ENCODE peak calls at places on chromosomes 5 and 9, in seven cellular contexts. Z, P, N, Q, R, M and B are unnamed samples.

GRCh38 chr5:33890147-33890546 is 1.6 kb downstream of the ADAMTS12 start:
- DNase-seq in Z (no peak), P (no peak), N (peak; percentile 25), Q (peak; percentile 22), R (no peak), M (peak; percentile 56), B (no peak)

GRCh38 chr5:143314664-143315063 is 88.8 kb downstream of the NR3C1 start:
- DNase-seq in Z (no peak), P (no peak), N (peak; percentile 15), Q (no peak), R (peak; percentile 49), M (peak; percentile 81), B (no peak)

GRCh38 chr5:98839469-98840383 is 66.3 kb downstream of the RGMB start:
- DNase-seq in Z (no peak), P (no peak), N (no peak), Q (no peak), R (no peak), M (no peak), B (no peak)

GRCh38 chr9:21434202-21435014 is 5.8 kb upstream of the IFNA1 start:
- DNase-seq in Z (peak; percentile 14), P (peak; percentile 6), N (peak; percentile 7), Q (peak; percentile 74), R (peak; percentile 20), M (peak; percentile 83), B (peak; percentile 40)

GRCh38 chr5:63687854-63688253 is 274.4 kb downstream of the HTR1A start:
- DNase-seq in Z (no peak), P (no peak), N (no peak), Q (peak; percentile 24), R (no peak), M (no peak), B (no peak)

GRCh38 chr9:131411719-131412681 is 18.1 kb downstream of the PRRC2B start:
- DNase-seq in Z (no peak), P (no peak), N (no peak), Q (no peak), R (no peak), M (peak; percentile 33), B (no peak)

GRCh38 chr5:100823812-100824211 is 79.3 kb downstream of the ST8SIA4 start:
- DNase-seq in Z (no peak), P (no peak), N (no peak), Q (no peak), R (no peak), M (no peak), B (no peak)

GRCh38 chr9:22160235-22160634 is 151.1 kb upstream of the CDKN2B start:
- DNase-seq in Z (no peak), P (no peak), N (no peak), Q (no peak), R (no peak), M (no peak), B (no peak)

GRCh38 chr9:76817489-76817888 is 53.3 kb downstream of the PCA3 start:
- DNase-seq in Z (no peak), P (no peak), N (no peak), Q (no peak), R (peak; percentile 56), M (peak; percentile 59), B (no peak)

GRCh38 chr9:91655215-91655614 is 231.6 kb upstream of the NFIL3 start:
- DNase-seq in Z (no peak), P (no peak), N (no peak), Q (no peak), R (no peak), M (no peak), B (no peak)

GRCh38 chr9:16138561-16138960 is 585.7 kb downstream of the CCDC171 start:
- DNase-seq in Z (no peak), P (no peak), N (no peak), Q (no peak), R (no peak), M (no peak), B (no peak)

GRCh38 chr5:151781201-151781600 is 9.4 kb downstream of the G3BP1 start:
- DNase-seq in Z (no peak), P (no peak), N (no peak), Q (no peak), R (no peak), M (no peak), B (no peak)

GRCh38 chr5:32232441-32233219 is 58.5 kb upstream of the GOLPH3 start:
- DNase-seq in Z (peak; percentile 62), P (peak; percentile 42), N (peak; percentile 86), Q (peak; percentile 79), R (no peak), M (peak; percentile 89), B (peak; percentile 66)

GRCh38 chr5:27797220-27797619 is 758.8 kb upstream of the CDH9 start:
- DNase-seq in Z (no peak), P (no peak), N (no peak), Q (no peak), R (no peak), M (no peak), B (no peak)

GRCh38 chr9:36436909-36437308 is 36.8 kb upstream of the RNF38 start:
- DNase-seq in Z (no peak), P (no peak), N (no peak), Q (no peak), R (no peak), M (no peak), B (no peak)

GRCh38 chr5:127987354-127988148 is 96.0 kb upstream of the SLC12A2 start:
- DNase-seq in Z (no peak), P (no peak), N (no peak), Q (no peak), R (no peak), M (peak; percentile 45), B (no peak)

GRCh38 chr5:132195727-132196126 is 31.9 kb downstream of the P4HA2 start:
- DNase-seq in Z (no peak), P (no peak), N (no peak), Q (no peak), R (no peak), M (no peak), B (no peak)

GRCh38 chr9:127673234-127673633 is 33.6 kb upstream of the CFAP157 start:
- DNase-seq in Z (no peak), P (no peak), N (no peak), Q (no peak), R (no peak), M (no peak), B (no peak)

GRCh38 chr5:133819977-133820471 is 148.4 kb downstream of the C5orf15 start:
- DNase-seq in Z (no peak), P (no peak), N (no peak), Q (no peak), R (no peak), M (peak; percentile 40), B (no peak)

GRCh38 chr5:145943674-145944121 is 7.3 kb downstream of the SH3RF2 start:
- DNase-seq in Z (no peak), P (no peak), N (no peak), Q (no peak), R (no peak), M (no peak), B (no peak)

GRCh38 chr9:93600504-93600903 is 24.1 kb downstream of the PHF2 start:
- DNase-seq in Z (no peak), P (no peak), N (no peak), Q (no peak), R (no peak), M (no peak), B (peak; percentile 92)

GRCh38 chr5:67612961-67613360 is 416.4 kb upstream of the CD180 start:
- DNase-seq in Z (no peak), P (no peak), N (no peak), Q (no peak), R (no peak), M (no peak), B (no peak)

GRCh38 chr5:168991311-168991710 is 309.6 kb downstream of the SLIT3 start:
- DNase-seq in Z (no peak), P (no peak), N (no peak), Q (no peak), R (no peak), M (no peak), B (no peak)

GRCh38 chr5:130112246-130112645 is 208.0 kb downstream of the CHSY3 start:
- DNase-seq in Z (no peak), P (no peak), N (no peak), Q (no peak), R (no peak), M (no peak), B (no peak)

GRCh38 chr9:70491798-70492736 is 77.6 kb upstream of the KLF9 start:
- DNase-seq in Z (no peak), P (no peak), N (no peak), Q (no peak), R (no peak), M (no peak), B (no peak)

GRCh38 chr5:115487168-115487567 is 57.4 kb downstream of the FEM1C start:
- DNase-seq in Z (no peak), P (no peak), N (no peak), Q (no peak), R (no peak), M (no peak), B (no peak)

GRCh38 chr5:150144211-150144801 is 11.3 kb downstream of the PDGFRB start:
- DNase-seq in Z (no peak), P (no peak), N (no peak), Q (no peak), R (no peak), M (peak; percentile 84), B (no peak)